ENCODE peak calls at places on chromosomes 2 and 18, in six cellular contexts. One of them, this sample, is unnamed.

GRCh38 chr18:76126327-76126726 is 368.7 kb downstream of the ZNF516 start:
- DNase-seq in upper lobe of left lung: no peak
- DNase-seq in GM12878: no peak
- DNase-seq in esophagus muscularis mucosa: no peak
- DNase-seq in endothelial cell of umbilical vein: no peak
- DNase-seq in HL-60: no peak
- DNase-seq in this sample: no peak

GRCh38 chr18:1094408-1094807 is 189.7 kb downstream of the ADCYAP1 start:
- DNase-seq in GM12878: no peak
- DNase-seq in endothelial cell of umbilical vein: no peak
- DNase-seq in HL-60: no peak
- DNase-seq in upper lobe of left lung: no peak
- DNase-seq in esophagus muscularis mucosa: no peak
- DNase-seq in this sample: no peak

GRCh38 chr2:11344342-11344955 is at the start of gene ROCK2:
- DNase-seq in GM12878: no peak
- DNase-seq in upper lobe of left lung: peak
- DNase-seq in HL-60: peak
- DNase-seq in esophagus muscularis mucosa: peak
- DNase-seq in endothelial cell of umbilical vein: peak
- DNase-seq in this sample: no peak

GRCh38 chr2:44342854-44343253 is 18.4 kb downstream of the PREPL start:
- DNase-seq in GM12878: no peak
- DNase-seq in esophagus muscularis mucosa: no peak
- DNase-seq in endothelial cell of umbilical vein: peak
- DNase-seq in upper lobe of left lung: no peak
- DNase-seq in HL-60: no peak
- DNase-seq in this sample: no peak

GRCh38 chr2:62321890-62322289 is 126.0 kb downstream of the B3GNT2 start:
- DNase-seq in HL-60: no peak
- DNase-seq in upper lobe of left lung: no peak
- DNase-seq in endothelial cell of umbilical vein: no peak
- DNase-seq in esophagus muscularis mucosa: no peak
- DNase-seq in GM12878: no peak
- DNase-seq in this sample: no peak

GRCh38 chr2:20589975-20590703 is 60.8 kb downstream of the HS1BP3 start:
- DNase-seq in esophagus muscularis mucosa: no peak
- DNase-seq in HL-60: no peak
- DNase-seq in endothelial cell of umbilical vein: no peak
- DNase-seq in upper lobe of left lung: peak
- DNase-seq in GM12878: no peak
- DNase-seq in this sample: no peak

GRCh38 chr18:54284967-54285785 is 15.9 kb downstream of the POLI start:
- DNase-seq in GM12878: peak
- DNase-seq in HL-60: no peak
- DNase-seq in endothelial cell of umbilical vein: peak
- DNase-seq in esophagus muscularis mucosa: no peak
- DNase-seq in upper lobe of left lung: no peak
- DNase-seq in this sample: no peak

GRCh38 chr2:84474176-84474575 is 15.1 kb upstream of the SUCLG1 start:
- DNase-seq in HL-60: no peak
- DNase-seq in upper lobe of left lung: peak
- DNase-seq in endothelial cell of umbilical vein: no peak
- DNase-seq in GM12878: no peak
- DNase-seq in esophagus muscularis mucosa: no peak
- DNase-seq in this sample: no peak

GRCh38 chr2:144162652-144163051 is 357.3 kb downstream of the ZEB2 start:
- DNase-seq in upper lobe of left lung: peak
- DNase-seq in esophagus muscularis mucosa: no peak
- DNase-seq in GM12878: peak
- DNase-seq in endothelial cell of umbilical vein: no peak
- DNase-seq in HL-60: no peak
- DNase-seq in this sample: no peak

GRCh38 chr2:62375051-62375450 is 130.9 kb downstream of the TMEM17 start:
- DNase-seq in upper lobe of left lung: no peak
- DNase-seq in esophagus muscularis mucosa: no peak
- DNase-seq in GM12878: no peak
- DNase-seq in HL-60: no peak
- DNase-seq in endothelial cell of umbilical vein: no peak
- DNase-seq in this sample: no peak

GRCh38 chr2:216164087-216164486 is 54.9 kb downstream of the XRCC5 start:
- DNase-seq in HL-60: no peak
- DNase-seq in esophagus muscularis mucosa: no peak
- DNase-seq in upper lobe of left lung: no peak
- DNase-seq in endothelial cell of umbilical vein: no peak
- DNase-seq in GM12878: no peak
- DNase-seq in this sample: no peak
- H3K4me3 ChIP-seq in HL-60: no peak
- H3K4me3 ChIP-seq in esophagus muscularis mucosa: no peak
- H3K4me3 ChIP-seq in upper lobe of left lung: no peak
- H3K4me3 ChIP-seq in endothelial cell of umbilical vein: no peak
- H3K4me3 ChIP-seq in GM12878: no peak
- H3K4me3 ChIP-seq in this sample: no peak

GRCh38 chr2:121648611-121649401 is 456 bp downstream of the CLASP1 start:
- DNase-seq in upper lobe of left lung: peak
- DNase-seq in GM12878: no peak
- DNase-seq in HL-60: peak
- DNase-seq in esophagus muscularis mucosa: peak
- DNase-seq in endothelial cell of umbilical vein: peak
- DNase-seq in this sample: no peak
- TF ChIP-seq POLR2AphosphoS5 in upper lobe of left lung: no peak
- TF ChIP-seq POLR2AphosphoS5 in GM12878: peak
- TF ChIP-seq POLR2AphosphoS5 in HL-60: no peak
- TF ChIP-seq POLR2AphosphoS5 in esophagus muscularis mucosa: peak
- TF ChIP-seq POLR2AphosphoS5 in endothelial cell of umbilical vein: no peak
- TF ChIP-seq POLR2AphosphoS5 in this sample: no peak

GRCh38 chr2:100877555-100877954 is 57.6 kb downstream of the NPAS2 start:
- DNase-seq in GM12878: no peak
- DNase-seq in endothelial cell of umbilical vein: peak
- DNase-seq in HL-60: no peak
- DNase-seq in esophagus muscularis mucosa: no peak
- DNase-seq in upper lobe of left lung: no peak
- DNase-seq in this sample: no peak
- H3K27ac ChIP-seq in GM12878: no peak
- H3K27ac ChIP-seq in endothelial cell of umbilical vein: peak
- H3K27ac ChIP-seq in HL-60: no peak
- H3K27ac ChIP-seq in esophagus muscularis mucosa: peak
- H3K27ac ChIP-seq in upper lobe of left lung: no peak
- H3K27ac ChIP-seq in this sample: no peak

GRCh38 chr2:235966932-235967331 is 201.3 kb downstream of the GBX2 start:
- DNase-seq in HL-60: no peak
- DNase-seq in esophagus muscularis mucosa: no peak
- DNase-seq in GM12878: no peak
- DNase-seq in upper lobe of left lung: no peak
- DNase-seq in endothelial cell of umbilical vein: no peak
- DNase-seq in this sample: no peak

GRCh38 chr2:235967358-235967757 is 200.8 kb downstream of the GBX2 start:
- DNase-seq in HL-60: no peak
- DNase-seq in endothelial cell of umbilical vein: no peak
- DNase-seq in upper lobe of left lung: no peak
- DNase-seq in esophagus muscularis mucosa: no peak
- DNase-seq in GM12878: no peak
- DNase-seq in this sample: no peak

GRCh38 chr2:235970204-235971040 is 197.8 kb downstream of the GBX2 start:
- DNase-seq in HL-60: no peak
- DNase-seq in GM12878: no peak
- DNase-seq in upper lobe of left lung: no peak
- DNase-seq in endothelial cell of umbilical vein: no peak
- DNase-seq in esophagus muscularis mucosa: no peak
- DNase-seq in this sample: no peak

GRCh38 chr2:235966396-235966795 is 201.8 kb downstream of the GBX2 start:
- DNase-seq in esophagus muscularis mucosa: no peak
- DNase-seq in HL-60: no peak
- DNase-seq in GM12878: no peak
- DNase-seq in endothelial cell of umbilical vein: no peak
- DNase-seq in upper lobe of left lung: no peak
- DNase-seq in this sample: no peak

DNA sequence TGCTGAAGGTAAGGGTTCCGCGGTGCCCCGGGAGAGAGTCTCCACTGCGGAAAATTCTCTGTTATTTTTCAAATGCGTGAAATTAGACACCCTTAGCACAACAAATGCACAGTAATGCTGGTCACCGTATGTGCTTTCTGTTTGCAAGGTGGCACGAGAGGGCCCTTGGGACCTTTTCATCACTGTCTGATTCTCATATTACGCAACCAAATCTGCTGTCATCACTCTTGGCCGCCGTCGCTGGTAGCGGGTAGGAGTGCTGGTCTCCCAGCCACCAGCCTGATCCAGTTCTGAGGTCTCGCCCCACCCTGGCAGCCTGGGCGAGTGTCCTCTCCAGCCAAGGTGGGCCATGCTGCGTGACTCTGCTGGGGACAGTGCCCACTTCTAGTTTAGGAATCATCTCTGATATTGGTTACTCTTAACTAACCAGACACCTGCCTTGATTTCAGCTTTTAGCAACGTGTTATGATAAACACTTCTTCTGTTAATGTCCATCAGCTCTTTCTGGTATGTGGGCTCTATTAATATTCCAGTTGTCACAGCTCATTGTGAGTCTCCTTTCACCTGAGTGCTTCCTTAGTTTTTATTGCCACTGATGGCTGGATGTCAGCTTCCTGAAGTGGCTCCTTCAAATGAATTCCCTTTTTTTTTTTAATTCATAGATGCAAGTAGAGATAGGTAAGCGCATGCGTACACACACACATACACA is 199.4 kb downstream of the GBX2 start:
- DNase-seq in esophagus muscularis mucosa: no peak
- DNase-seq in GM12878: no peak
- DNase-seq in endothelial cell of umbilical vein: no peak
- DNase-seq in upper lobe of left lung: no peak
- DNase-seq in HL-60: no peak
- DNase-seq in this sample: no peak
- H3K4me3 ChIP-seq in esophagus muscularis mucosa: no peak
- H3K4me3 ChIP-seq in GM12878: no peak
- H3K4me3 ChIP-seq in endothelial cell of umbilical vein: no peak
- H3K4me3 ChIP-seq in upper lobe of left lung: no peak
- H3K4me3 ChIP-seq in HL-60: no peak
- H3K4me3 ChIP-seq in this sample: no peak

DNA sequence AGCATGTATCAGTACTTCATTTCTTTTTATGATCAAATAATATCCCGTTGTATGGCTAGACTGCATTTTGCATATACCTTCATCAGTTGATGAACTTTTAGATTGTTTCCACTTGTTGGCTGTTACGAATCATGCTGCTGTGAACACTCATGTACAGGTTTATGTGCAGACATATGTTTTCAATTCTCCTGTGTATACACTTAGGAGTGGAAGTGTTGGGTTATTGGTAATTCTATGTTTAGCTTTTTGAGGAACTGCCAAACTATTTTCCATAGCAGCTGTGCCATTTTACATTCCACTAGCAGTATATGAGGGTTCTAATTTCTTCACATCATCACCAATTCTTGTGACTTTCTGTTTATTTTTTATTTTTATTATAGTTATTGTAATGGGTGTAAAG is 32.1 kb upstream of the LCLAT1 start:
- DNase-seq in GM12878: no peak
- DNase-seq in HL-60: no peak
- DNase-seq in esophagus muscularis mucosa: no peak
- DNase-seq in upper lobe of left lung: no peak
- DNase-seq in endothelial cell of umbilical vein: no peak
- DNase-seq in this sample: no peak
- TF ChIP-seq POLR2AphosphoS5 in GM12878: no peak
- TF ChIP-seq POLR2AphosphoS5 in HL-60: no peak
- TF ChIP-seq POLR2AphosphoS5 in esophagus muscularis mucosa: no peak
- TF ChIP-seq POLR2AphosphoS5 in upper lobe of left lung: no peak
- TF ChIP-seq POLR2AphosphoS5 in endothelial cell of umbilical vein: no peak
- TF ChIP-seq POLR2AphosphoS5 in this sample: no peak

GRCh38 chr2:140905078-140905781 is 1225.6 kb downstream of the LRP1B start:
- DNase-seq in esophagus muscularis mucosa: no peak
- DNase-seq in endothelial cell of umbilical vein: no peak
- DNase-seq in HL-60: no peak
- DNase-seq in upper lobe of left lung: no peak
- DNase-seq in GM12878: no peak
- DNase-seq in this sample: no peak
- H3K27ac ChIP-seq in esophagus muscularis mucosa: no peak
- H3K27ac ChIP-seq in endothelial cell of umbilical vein: no peak
- H3K27ac ChIP-seq in HL-60: no peak
- H3K27ac ChIP-seq in upper lobe of left lung: no peak
- H3K27ac ChIP-seq in GM12878: no peak
- H3K27ac ChIP-seq in this sample: no peak

This sample was measured in SK-N-MC.